ENCODE peak calls at places on chromosomes 7 and 10, in six cellular contexts. D, E, H, K, U and L are unnamed samples.

GRCh38 chr7:2452643-2453270 is 23.4 kb downstream of the GRIFIN start:
- DNase-seq in H (no peak), E (no peak), K (no peak), D (no peak), U (no peak), L (no peak)

GRCh38 chr10:128664729-128665128 is 538.5 kb upstream of the MKI67 start:
- DNase-seq in E (no peak), K (no peak), U (no peak), H (no peak), D (no peak), L (no peak)

GRCh38 chr10:15168296-15168780 is at the start of gene NMT2:
- DNase-seq in D (peak; percentile 75), K (no peak), E (peak; percentile 81), H (no peak), U (no peak), L (no peak)

GRCh38 chr7:108415821-108416536 is 40.3 kb downstream of the NRCAM start:
- DNase-seq in K (peak; percentile 89), E (no peak), U (peak; percentile 51), D (no peak), H (no peak), L (no peak)

GRCh38 chr7:3164363-3164762 is 120.7 kb upstream of the CARD11 start:
- DNase-seq in D (no peak), U (no peak), E (no peak), H (no peak), K (no peak), L (no peak)

GRCh38 chr7:47149208-47149864 is 432.6 kb downstream of the TNS3 start:
- DNase-seq in H (no peak), K (no peak), D (no peak), U (no peak), E (no peak), L (no peak)

GRCh38 chr7:80040752-80041151 is 93.9 kb upstream of the GNAI1 start:
- DNase-seq in U (no peak), E (no peak), H (no peak), D (no peak), K (no peak), L (no peak)

GRCh38 chr7:35551682-35552081 is 143.3 kb downstream of the HERPUD2 start:
- DNase-seq in H (no peak), D (no peak), E (no peak), U (no peak), K (no peak), L (no peak)

GRCh38 chr7:151459726-151460473 is 20.0 kb upstream of the CRYGN start:
- DNase-seq in E (peak; percentile 44), D (peak; percentile 35), K (peak; percentile 81), H (no peak), U (peak; percentile 40), L (no peak)

GRCh38 chr7:50497068-50497642 is 47.0 kb upstream of the FIGNL1 start:
- DNase-seq in E (no peak), H (no peak), K (peak; percentile 66), D (no peak), U (peak; percentile 48), L (peak; percentile 48)

GRCh38 chr7:91603707-91604106 is 276.8 kb downstream of the MTERF1 start:
- DNase-seq in E (no peak), D (no peak), K (no peak), U (no peak), H (no peak), L (no peak)

GRCh38 chr10:50331486-50331885 is 80.2 kb upstream of the ASAH2 start:
- DNase-seq in K (no peak), E (no peak), D (no peak), U (no peak), H (no peak), L (no peak)

GRCh38 chr7:38660427-38661099 is 29.4 kb upstream of the AMPH start:
- DNase-seq in E (peak; percentile 17), H (no peak), K (peak; percentile 73), U (no peak), D (no peak), L (peak; percentile 20)

GRCh38 chr10:126175586-126176258 is 212.6 kb downstream of the ADAM12 start:
- DNase-seq in U (no peak), H (no peak), E (peak; percentile 21), D (no peak), K (no peak), L (no peak)

GRCh38 chr10:853017-853416 is 78.5 kb downstream of the LARP4B start:
- DNase-seq in K (no peak), E (no peak), H (no peak), U (no peak), D (no peak), L (no peak)

GRCh38 chr10:126736737-126737136 is 66.2 kb upstream of the C10orf90 start:
- DNase-seq in U (no peak), D (no peak), K (peak; percentile 22), H (no peak), E (no peak), L (no peak)

GRCh38 chr10:99297033-99297432 is 32.1 kb upstream of the CNNM1 start:
- DNase-seq in H (no peak), E (no peak), D (no peak), U (no peak), K (no peak), L (no peak)

GRCh38 chr10:95793401-95794045 is 37.6 kb downstream of the ENTPD1 start:
- DNase-seq in U (no peak), E (no peak), D (no peak), H (no peak), K (no peak), L (no peak)

GRCh38 chr10:35643151-35643975 is 1.3 kb upstream of the FZD8 start:
- DNase-seq in U (no peak), E (peak; percentile 26), K (peak; percentile 66), D (peak; percentile 31), H (no peak), L (peak; percentile 68)

GRCh38 chr7:95690367-95690947 is 81.9 kb upstream of the DYNC1I1 start:
- DNase-seq in K (peak; percentile 75), D (no peak), U (no peak), H (no peak), E (peak; percentile 32), L (peak; percentile 24)

GRCh38 chr10:64306888-64307287 is 785.7 kb downstream of the REEP3 start:
- DNase-seq in E (no peak), D (no peak), K (no peak), H (no peak), U (no peak), L (no peak)

GRCh38 chr10:33412261-33413092 is 78.0 kb upstream of the NRP1 start:
- DNase-seq in U (peak; percentile 90), E (no peak), H (no peak), K (peak; percentile 97), D (no peak), L (no peak)

GRCh38 chr10:74244097-74244685 is 93.2 kb downstream of the ADK start:
- DNase-seq in H (peak; percentile 24), U (no peak), D (no peak), E (no peak), K (peak; percentile 81), L (no peak)

GRCh38 chr7:86226191-86226590 is 417.5 kb upstream of the GRM3 start:
- DNase-seq in D (no peak), H (no peak), E (no peak), K (no peak), U (no peak), L (no peak)

GRCh38 chr7:144497296-144497695 is 93.8 kb upstream of the NOBOX start:
- DNase-seq in D (no peak), H (no peak), K (peak; percentile 10), U (no peak), E (no peak), L (no peak)

GRCh38 chr7:72435366-72435765 is 23.2 kb upstream of the CALN1 start:
- DNase-seq in H (no peak), K (no peak), U (no peak), D (no peak), E (peak; percentile 4), L (no peak)

GRCh38 chr10:123272171-123272570 is 118.0 kb downstream of the BUB3 start:
- DNase-seq in D (no peak), U (no peak), H (no peak), K (no peak), E (no peak), L (no peak)

GRCh38 chr7:152073352-152073751 is 47.9 kb downstream of the GALNT11 start:
- DNase-seq in U (no peak), K (no peak), E (no peak), H (no peak), D (no peak), L (no peak)

GRCh38 chr7:37759519-37759918 is 76.0 kb downstream of the GPR141 start:
- DNase-seq in H (no peak), D (no peak), E (no peak), K (no peak), U (no peak), L (no peak)

GRCh38 chr10:110494532-110494931 is 3.2 kb upstream of the DUSP5 start:
- DNase-seq in K (peak; percentile 7), D (no peak), H (no peak), U (no peak), E (no peak), L (no peak)

GRCh38 chr10:12194752-12195271 is 879 bp downstream of the NUDT5 start:
- DNase-seq in K (peak; percentile 58), H (peak; percentile 13), U (no peak), E (peak; percentile 2), D (no peak), L (peak; percentile 17)

GRCh38 chr7:44277851-44278250 is 47.5 kb downstream of the CAMK2B start:
- DNase-seq in U (no peak), D (no peak), H (no peak), K (peak; percentile 33), E (no peak), L (no peak)

GRCh38 chr10:79349766-79350406 is 2.6 kb downstream of the PPIF start:
- DNase-seq in E (no peak), H (no peak), D (no peak), K (no peak), U (no peak), L (no peak)

GRCh38 chr7:42070068-42070467 is 166.9 kb downstream of the GLI3 start:
- DNase-seq in H (no peak), U (no peak), E (no peak), K (peak; percentile 81), D (no peak), L (no peak)

GRCh38 chr10:10967029-10967428 is 50.6 kb upstream of the CELF2 start:
- DNase-seq in U (no peak), E (no peak), H (no peak), K (no peak), D (no peak), L (no peak)

GRCh38 chr7:35185908-35186731 is 67.8 kb downstream of the TBX20 start:
- DNase-seq in H (no peak), K (peak; percentile 77), D (peak; percentile 26), U (no peak), E (peak; percentile 48), L (peak; percentile 51)

GRCh38 chr10:46545861-46546590 is 10.4 kb downstream of the GPRIN2 start:
- DNase-seq in U (no peak), E (no peak), D (peak; percentile 9), H (no peak), K (no peak), L (no peak)

GRCh38 chr10:86020139-86020538 is 346.5 kb downstream of the GRID1 start:
- DNase-seq in D (no peak), K (no peak), H (no peak), E (no peak), U (no peak), L (no peak)

GRCh38 chr10:60114765-60115586 is 208.6 kb upstream of the CCDC6 start:
- DNase-seq in U (peak; percentile 45), E (no peak), H (no peak), D (no peak), K (peak; percentile 92), L (peak; percentile 46)